ENCODE peak calls at places on chromosomes 16 and 17, in five cellular contexts. L, O, U, K and Y are unnamed samples.

GRCh38 chr17:27345141-27345904 is 51.4 kb downstream of the WSB1 start:
- DNase-seq in L (peak), O (peak), U (no peak), K (peak), Y (no peak)

GRCh38 chr16:85550422-85551318 is 62.5 kb upstream of the GSE1 start:
- DNase-seq in L (no peak), O (no peak), U (no peak), K (no peak), Y (no peak)

GRCh38 chr17:20072692-20072992 is 63.5 kb downstream of the SPECC1 start:
- DNase-seq in L (no peak), O (no peak), U (no peak), K (no peak), Y (no peak)

GRCh38 chr17:19237389-19238166 is 412 bp downstream of the EPN2 start:
- DNase-seq in L (peak), O (no peak), U (peak), K (peak), Y (no peak)

GRCh38 chr17:38598995-38599394 is 6.8 kb downstream of the SRCIN1 start:
- DNase-seq in L (no peak), O (no peak), U (no peak), K (no peak), Y (no peak)

GRCh38 chr16:82987767-82988166 is 361.0 kb downstream of the CDH13 start:
- DNase-seq in L (no peak), O (peak), U (no peak), K (no peak), Y (no peak)

GRCh38 chr16:69596801-69597200 is 31.0 kb downstream of the NFAT5 start:
- DNase-seq in L (no peak), O (no peak), U (no peak), K (no peak), Y (no peak)

GRCh38 chr17:3043737-3044365 is 19.6 kb downstream of the OR1D5 start:
- DNase-seq in L (no peak), O (no peak), U (no peak), K (peak), Y (no peak)

GRCh38 chr17:56896217-56896967 is 17.5 kb downstream of the TRIM25 start:
- DNase-seq in L (no peak), O (no peak), U (no peak), K (no peak), Y (no peak)

GRCh38 chr17:35786941-35787432 is 8.5 kb downstream of the MMP28 start:
- DNase-seq in L (no peak), O (no peak), U (no peak), K (no peak), Y (no peak)

GRCh38 chr17:44314869-44315661 is 6.7 kb downstream of the RUNDC3A start:
- DNase-seq in L (no peak), O (no peak), U (no peak), K (peak), Y (no peak)

GRCh38 chr17:39674702-39675389 is 6.6 kb downstream of the PNMT start:
- DNase-seq in L (peak), O (no peak), U (no peak), K (no peak), Y (no peak)

GRCh38 chr16:717651-718245 is 2.8 kb downstream of the METRN start:
- DNase-seq in L (no peak), O (no peak), U (no peak), K (peak), Y (no peak)

GRCh38 chr16:1968146-1968953 is 1.7 kb downstream of the RNF151 start:
- DNase-seq in L (no peak), O (no peak), U (no peak), K (no peak), Y (no peak)

GRCh38 chr17:46876926-46877325 is 25.5 kb downstream of the WNT9B start:
- DNase-seq in L (peak), O (no peak), U (no peak), K (no peak), Y (no peak)

GRCh38 chr16:77683845-77684526 is 38.3 kb upstream of the NUDT7 start:
- DNase-seq in L (no peak), O (no peak), U (no peak), K (no peak), Y (no peak)

GRCh38 chr16:60337671-60338070 is 1603.6 kb upstream of the GOT2 start:
- DNase-seq in L (no peak), O (no peak), U (no peak), K (no peak), Y (no peak)

GRCh38 chr16:66360624-66361324 is 5.7 kb upstream of the CDH5 start:
- DNase-seq in L (no peak), O (no peak), U (peak), K (no peak), Y (no peak)

GRCh38 chr16:64830653-64831052 is 291.2 kb downstream of the CDH11 start:
- DNase-seq in L (no peak), O (peak), U (no peak), K (no peak), Y (no peak)

GRCh38 chr17:52389632-52390031 is 231.1 kb upstream of the CA10 start:
- DNase-seq in L (no peak), O (no peak), U (no peak), K (no peak), Y (no peak)

GRCh38 chr17:45414997-45415881 is 17.4 kb downstream of the ARHGAP27 start:
- DNase-seq in L (no peak), O (no peak), U (no peak), K (no peak), Y (no peak)

GRCh38 chr16:15689290-15689689 is 39.2 kb downstream of the NDE1 start:
- DNase-seq in L (no peak), O (peak), U (no peak), K (no peak), Y (no peak)

GRCh38 chr17:75774988-75775668 is 9.5 kb upstream of the UNK start:
- DNase-seq in L (no peak), O (peak), U (no peak), K (no peak), Y (no peak)

GRCh38 chr17:77604301-77605031 is 354.0 kb upstream of the TNRC6C start:
- DNase-seq in L (no peak), O (no peak), U (no peak), K (no peak), Y (no peak)

GRCh38 chr17:71828182-71828596 is 292.6 kb upstream of the SOX9 start:
- DNase-seq in L (no peak), O (peak), U (no peak), K (peak), Y (no peak)

GRCh38 chr17:8687732-8688131 is 56.9 kb downstream of the CCDC42 start:
- DNase-seq in L (no peak), O (peak), U (no peak), K (no peak), Y (no peak)

GRCh38 chr16:15856901-15857778 is at the start of gene MYH11:
- DNase-seq in L (no peak), O (no peak), U (peak), K (peak), Y (no peak)

GRCh38 chr17:50380369-50381259 is 7.6 kb downstream of the EME1 start:
- DNase-seq in L (no peak), O (no peak), U (no peak), K (no peak), Y (no peak)

GRCh38 chr16:81804134-81804610 is 25.1 kb downstream of the PLCG2 start:
- DNase-seq in L (no peak), O (no peak), U (no peak), K (no peak), Y (no peak)

GRCh38 chr16:86466695-86467406 is 43.5 kb upstream of the FOXF1 start:
- DNase-seq in L (no peak), O (peak), U (no peak), K (no peak), Y (no peak)

GRCh38 chr16:14109782-14110727 is 38.9 kb downstream of the MRTFB start:
- DNase-seq in L (peak), O (peak), U (no peak), K (no peak), Y (no peak)

GRCh38 chr17:39935896-39936295 is 8.4 kb downstream of the LRRC3C start:
- DNase-seq in L (no peak), O (peak), U (no peak), K (no peak), Y (no peak)

DNA sequence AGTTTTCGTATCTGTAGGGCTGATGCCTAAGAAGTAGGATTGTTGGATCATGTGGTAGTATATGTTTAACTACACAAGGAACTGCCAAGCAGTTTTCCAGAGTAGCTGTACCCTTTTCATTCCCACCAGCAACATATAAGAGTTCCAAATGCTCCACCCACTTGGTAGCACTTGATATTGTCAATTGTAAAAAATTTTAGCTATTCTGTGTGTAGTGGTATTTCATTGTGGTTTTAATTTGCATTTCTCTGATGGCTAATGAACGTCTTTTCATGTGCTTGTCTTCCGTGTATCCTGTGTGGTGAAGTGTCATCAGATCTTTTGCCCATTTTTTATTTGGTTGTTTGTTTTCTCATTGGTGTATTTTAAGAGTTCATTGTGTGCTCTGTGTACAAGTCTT is 69.7 kb downstream of the TANC2 start:
- DNase-seq in L (no peak), O (peak), U (no peak), K (no peak), Y (no peak)
- H3K4me3 ChIP-seq in L (no peak), O (no peak), U (no peak), K (no peak), Y (no peak)

GRCh38 chr16:12542818-12543699 is 260.6 kb downstream of the CPPED1 start:
- DNase-seq in L (no peak), O (no peak), U (no peak), K (no peak), Y (peak)
- H3K4me3 ChIP-seq in L (no peak), O (no peak), U (no peak), K (no peak), Y (no peak)

GRCh38 chr16:30844671-30845449 is 49.0 kb downstream of the BCL7C start:
- DNase-seq in L (peak), O (peak), U (peak), K (peak), Y (peak)
- H3K4me3 ChIP-seq in L (no peak), O (peak), U (no peak), K (no peak), Y (no peak)

GRCh38 chr16:87489434-87490045 is 3.3 kb downstream of the ZCCHC14 start:
- DNase-seq in L (no peak), O (no peak), U (no peak), K (no peak), Y (no peak)

GRCh38 chr16:87487361-87487924 is 5.4 kb downstream of the ZCCHC14 start:
- DNase-seq in L (peak), O (peak), U (peak), K (peak), Y (no peak)

GRCh38 chr16:87492241-87492635 is 586 bp downstream of the ZCCHC14 start:
- DNase-seq in L (no peak), O (no peak), U (no peak), K (no peak), Y (no peak)

GRCh38 chr16:87492721-87493554 is at the start of gene ZCCHC14:
- DNase-seq in L (peak), O (peak), U (peak), K (peak), Y (peak)

DNA sequence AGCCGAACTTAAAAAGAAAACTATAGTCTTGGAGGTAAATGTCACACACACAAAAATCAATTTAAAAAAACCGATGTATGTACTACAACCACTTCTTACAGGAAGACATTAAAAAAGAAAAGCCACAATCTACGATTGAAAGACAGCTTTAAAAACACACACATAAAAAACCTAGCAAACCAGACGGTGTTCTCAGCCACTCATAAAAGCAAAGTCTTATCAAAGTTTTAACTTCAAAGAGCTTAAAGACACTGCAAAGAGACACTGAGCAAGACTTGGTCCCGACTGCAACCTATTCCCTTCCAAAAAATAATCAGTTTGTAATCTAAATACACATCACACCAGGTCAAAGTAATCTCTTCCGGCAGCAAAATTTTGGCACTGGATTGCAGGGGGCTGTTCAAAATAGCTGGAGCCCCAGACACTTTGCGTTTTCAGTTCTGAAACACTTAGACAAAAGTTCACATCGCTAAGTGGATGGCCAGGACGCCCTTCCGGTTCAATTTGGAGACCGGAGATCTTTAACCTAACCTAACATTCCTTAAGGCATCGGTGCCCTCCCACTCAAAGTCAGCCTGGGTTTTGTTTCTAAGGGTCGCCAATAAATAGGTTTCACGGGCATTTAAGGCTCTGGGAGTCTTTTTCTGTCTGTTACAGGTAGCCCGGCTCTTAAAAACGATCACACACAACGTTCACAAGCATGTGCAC is 2.6 kb downstream of the ZCCHC14 start:
- DNase-seq in L (no peak), O (no peak), U (no peak), K (peak), Y (no peak)
- H3K4me3 ChIP-seq in L (peak), O (peak), U (peak), K (peak), Y (peak)